ENCODE peak calls at places on chromosomes 12 and 14, in nine cellular contexts. One of them, this sample, is unnamed.

GRCh38 chr14:70069186-70069585 is 119.6 kb downstream of the SLC8A3 start:
- DNase-seq in A549: no peak
- DNase-seq in astrocyte of the spinal cord: no peak
- DNase-seq in adrenal gland: no peak
- DNase-seq in T follicular helper cell: no peak
- DNase-seq in Calu3: no peak
- DNase-seq in putamen: no peak
- DNase-seq in GM03348: no peak
- DNase-seq in colonic mucosa: no peak
- DNase-seq in this sample: no peak

GRCh38 chr14:59328410-59328809 is 136.8 kb downstream of the GPR135 start:
- DNase-seq in A549: peak
- DNase-seq in astrocyte of the spinal cord: no peak
- DNase-seq in adrenal gland: no peak
- DNase-seq in T follicular helper cell: no peak
- DNase-seq in Calu3: no peak
- DNase-seq in putamen: no peak
- DNase-seq in GM03348: no peak
- DNase-seq in colonic mucosa: no peak
- DNase-seq in this sample: no peak

GRCh38 chr14:22112004-22112403 is 438.4 kb upstream of the OR4E1 start:
- DNase-seq in A549: peak
- DNase-seq in astrocyte of the spinal cord: no peak
- DNase-seq in adrenal gland: no peak
- DNase-seq in T follicular helper cell: peak
- DNase-seq in Calu3: peak
- DNase-seq in putamen: no peak
- DNase-seq in GM03348: no peak
- DNase-seq in colonic mucosa: peak
- DNase-seq in this sample: peak

GRCh38 chr12:1583421-1584078 is 10.8 kb downstream of the FBXL14 start:
- DNase-seq in A549: peak
- DNase-seq in astrocyte of the spinal cord: peak
- DNase-seq in adrenal gland: peak
- DNase-seq in T follicular helper cell: peak
- DNase-seq in Calu3: peak
- DNase-seq in putamen: peak
- DNase-seq in GM03348: peak
- DNase-seq in colonic mucosa: peak
- DNase-seq in this sample: peak

GRCh38 chr14:23725980-23726746 is 90.0 kb downstream of the DHRS2 start:
- DNase-seq in A549: no peak
- DNase-seq in astrocyte of the spinal cord: no peak
- DNase-seq in adrenal gland: no peak
- DNase-seq in T follicular helper cell: no peak
- DNase-seq in Calu3: no peak
- DNase-seq in putamen: no peak
- DNase-seq in GM03348: no peak
- DNase-seq in colonic mucosa: no peak
- DNase-seq in this sample: no peak

GRCh38 chr12:62588916-62589315 is 122.3 kb downstream of the MON2 start:
- DNase-seq in A549: peak
- DNase-seq in astrocyte of the spinal cord: peak
- DNase-seq in adrenal gland: no peak
- DNase-seq in T follicular helper cell: no peak
- DNase-seq in Calu3: no peak
- DNase-seq in putamen: no peak
- DNase-seq in GM03348: no peak
- DNase-seq in colonic mucosa: no peak
- DNase-seq in this sample: no peak

GRCh38 chr12:87094356-87094755 is 838.2 kb upstream of the MGAT4C start:
- DNase-seq in A549: no peak
- DNase-seq in astrocyte of the spinal cord: no peak
- DNase-seq in adrenal gland: no peak
- DNase-seq in T follicular helper cell: no peak
- DNase-seq in Calu3: no peak
- DNase-seq in putamen: no peak
- DNase-seq in GM03348: no peak
- DNase-seq in colonic mucosa: no peak
- DNase-seq in this sample: no peak

GRCh38 chr14:50943261-50943942 is 881 bp downstream of the PYGL start:
- DNase-seq in A549: peak
- DNase-seq in astrocyte of the spinal cord: no peak
- DNase-seq in adrenal gland: peak
- DNase-seq in T follicular helper cell: no peak
- DNase-seq in Calu3: peak
- DNase-seq in putamen: no peak
- DNase-seq in GM03348: peak
- DNase-seq in colonic mucosa: peak
- DNase-seq in this sample: no peak

GRCh38 chr14:21268612-21269251 is 510 bp downstream of the HNRNPC start:
- DNase-seq in A549: peak
- DNase-seq in astrocyte of the spinal cord: peak
- DNase-seq in adrenal gland: peak
- DNase-seq in T follicular helper cell: no peak
- DNase-seq in Calu3: peak
- DNase-seq in putamen: peak
- DNase-seq in GM03348: no peak
- DNase-seq in colonic mucosa: peak
- DNase-seq in this sample: no peak

GRCh38 chr12:82057770-82058169 is 298.6 kb upstream of the PPFIA2 start:
- DNase-seq in A549: no peak
- DNase-seq in astrocyte of the spinal cord: peak
- DNase-seq in adrenal gland: no peak
- DNase-seq in T follicular helper cell: no peak
- DNase-seq in Calu3: peak
- DNase-seq in putamen: no peak
- DNase-seq in GM03348: no peak
- DNase-seq in colonic mucosa: no peak
- DNase-seq in this sample: no peak

GRCh38 chr12:34602213-34602940 is 580.1 kb downstream of the ALG10 start:
- DNase-seq in A549: no peak
- DNase-seq in astrocyte of the spinal cord: no peak
- DNase-seq in adrenal gland: no peak
- DNase-seq in T follicular helper cell: no peak
- DNase-seq in Calu3: no peak
- DNase-seq in putamen: no peak
- DNase-seq in GM03348: peak
- DNase-seq in colonic mucosa: no peak
- DNase-seq in this sample: no peak

GRCh38 chr14:72616294-72616693 is 277.6 kb downstream of the DPF3 start:
- DNase-seq in A549: no peak
- DNase-seq in astrocyte of the spinal cord: peak
- DNase-seq in adrenal gland: peak
- DNase-seq in T follicular helper cell: no peak
- DNase-seq in Calu3: no peak
- DNase-seq in putamen: no peak
- DNase-seq in GM03348: peak
- DNase-seq in colonic mucosa: no peak
- DNase-seq in this sample: no peak

GRCh38 chr12:56951582-56952339 is 5.6 kb downstream of the RDH16 start:
- DNase-seq in A549: no peak
- DNase-seq in astrocyte of the spinal cord: no peak
- DNase-seq in adrenal gland: no peak
- DNase-seq in T follicular helper cell: no peak
- DNase-seq in Calu3: no peak
- DNase-seq in putamen: no peak
- DNase-seq in GM03348: peak
- DNase-seq in colonic mucosa: peak
- DNase-seq in this sample: no peak

GRCh38 chr12:108665608-108666202 is 32.0 kb upstream of the SELPLG start:
- DNase-seq in A549: no peak
- DNase-seq in astrocyte of the spinal cord: no peak
- DNase-seq in adrenal gland: no peak
- DNase-seq in T follicular helper cell: no peak
- DNase-seq in Calu3: no peak
- DNase-seq in putamen: no peak
- DNase-seq in GM03348: no peak
- DNase-seq in colonic mucosa: no peak
- DNase-seq in this sample: no peak

GRCh38 chr12:6430124-6430989 is 14.4 kb upstream of the CD27 start:
- DNase-seq in A549: peak
- DNase-seq in astrocyte of the spinal cord: peak
- DNase-seq in adrenal gland: peak
- DNase-seq in T follicular helper cell: no peak
- DNase-seq in Calu3: peak
- DNase-seq in putamen: peak
- DNase-seq in GM03348: peak
- DNase-seq in colonic mucosa: peak
- DNase-seq in this sample: no peak

GRCh38 chr14:74356892-74357575 is 8.8 kb downstream of the VRTN start:
- DNase-seq in A549: no peak
- DNase-seq in astrocyte of the spinal cord: no peak
- DNase-seq in adrenal gland: no peak
- DNase-seq in T follicular helper cell: no peak
- DNase-seq in Calu3: no peak
- DNase-seq in putamen: no peak
- DNase-seq in GM03348: no peak
- DNase-seq in colonic mucosa: no peak
- DNase-seq in this sample: no peak

GRCh38 chr14:104135904-104136471 is 2.4 kb upstream of the KIF26A start:
- DNase-seq in A549: no peak
- DNase-seq in astrocyte of the spinal cord: no peak
- DNase-seq in adrenal gland: peak
- DNase-seq in T follicular helper cell: no peak
- DNase-seq in Calu3: no peak
- DNase-seq in putamen: no peak
- DNase-seq in GM03348: no peak
- DNase-seq in colonic mucosa: no peak
- DNase-seq in this sample: no peak

GRCh38 chr14:33972522-33973162 is 21.8 kb upstream of the EGLN3 start:
- DNase-seq in A549: no peak
- DNase-seq in astrocyte of the spinal cord: no peak
- DNase-seq in adrenal gland: no peak
- DNase-seq in T follicular helper cell: no peak
- DNase-seq in Calu3: no peak
- DNase-seq in putamen: no peak
- DNase-seq in GM03348: no peak
- DNase-seq in colonic mucosa: no peak
- DNase-seq in this sample: no peak

GRCh38 chr14:100605706-100606686 is 18.8 kb upstream of the BEGAIN start:
- DNase-seq in A549: no peak
- DNase-seq in astrocyte of the spinal cord: no peak
- DNase-seq in adrenal gland: no peak
- DNase-seq in T follicular helper cell: no peak
- DNase-seq in Calu3: no peak
- DNase-seq in putamen: peak
- DNase-seq in GM03348: no peak
- DNase-seq in colonic mucosa: no peak
- DNase-seq in this sample: no peak

GRCh38 chr14:92651106-92651792 is 97.2 kb downstream of the LGMN start:
- DNase-seq in A549: no peak
- DNase-seq in astrocyte of the spinal cord: no peak
- DNase-seq in adrenal gland: no peak
- DNase-seq in T follicular helper cell: peak
- DNase-seq in Calu3: no peak
- DNase-seq in putamen: peak
- DNase-seq in GM03348: no peak
- DNase-seq in colonic mucosa: peak
- DNase-seq in this sample: peak

GRCh38 chr12:120841525-120841924 is 62.6 kb downstream of the SPPL3 start:
- DNase-seq in A549: no peak
- DNase-seq in astrocyte of the spinal cord: no peak
- DNase-seq in adrenal gland: no peak
- DNase-seq in T follicular helper cell: no peak
- DNase-seq in Calu3: no peak
- DNase-seq in putamen: peak
- DNase-seq in GM03348: no peak
- DNase-seq in colonic mucosa: no peak
- DNase-seq in this sample: no peak